ENCODE peak calls at places on chromosomes 1 and 21, in ten cellular contexts. One of them, this sample, is unnamed.
A peak's percentile ranks its signal among the peaks of the same experiment; 100 is the strongest.

GRCh38 chr1:190747643-190748186 is 270.1 kb upstream of the BRINP3 start:
- DNase-seq in ACHN: no peak
- DNase-seq in NCI-H510A: no peak
- DNase-seq in astrocyte of the cerebellum: peak; percentile 65
- DNase-seq in activated CD8-positive, alpha-beta memory T cell treated with anti-CD3 and anti-CD28 coated beads, Interleukin-2, amount 50 U/mL, for 4 hours: no peak
- DNase-seq in endothelial cell: no peak
- DNase-seq in iris pigment epithelial cell: peak; percentile 58
- DNase-seq in esophagus squamous epithelium: no peak
- DNase-seq in psoas muscle: no peak
- DNase-seq in SK-N-DZ: no peak
- DNase-seq in this sample: no peak

GRCh38 chr21:37292946-37293345 is 25.8 kb upstream of the VPS26C start:
- DNase-seq in ACHN: no peak
- DNase-seq in NCI-H510A: no peak
- DNase-seq in astrocyte of the cerebellum: no peak
- DNase-seq in activated CD8-positive, alpha-beta memory T cell treated with anti-CD3 and anti-CD28 coated beads, Interleukin-2, amount 50 U/mL, for 4 hours: no peak
- DNase-seq in endothelial cell: no peak
- DNase-seq in iris pigment epithelial cell: peak; percentile 44
- DNase-seq in esophagus squamous epithelium: no peak
- DNase-seq in psoas muscle: no peak
- DNase-seq in SK-N-DZ: no peak
- DNase-seq in this sample: no peak

GRCh38 chr1:39652105-39652504 is 12.7 kb upstream of the HEYL start:
- DNase-seq in ACHN: no peak
- DNase-seq in NCI-H510A: no peak
- DNase-seq in astrocyte of the cerebellum: no peak
- DNase-seq in activated CD8-positive, alpha-beta memory T cell treated with anti-CD3 and anti-CD28 coated beads, Interleukin-2, amount 50 U/mL, for 4 hours: no peak
- DNase-seq in endothelial cell: no peak
- DNase-seq in iris pigment epithelial cell: no peak
- DNase-seq in esophagus squamous epithelium: no peak
- DNase-seq in psoas muscle: no peak
- DNase-seq in SK-N-DZ: no peak
- DNase-seq in this sample: no peak

GRCh38 chr1:10733967-10734366 is 62.5 kb downstream of the CASZ1 start:
- DNase-seq in ACHN: no peak
- DNase-seq in NCI-H510A: peak; percentile 93
- DNase-seq in astrocyte of the cerebellum: no peak
- DNase-seq in activated CD8-positive, alpha-beta memory T cell treated with anti-CD3 and anti-CD28 coated beads, Interleukin-2, amount 50 U/mL, for 4 hours: no peak
- DNase-seq in endothelial cell: no peak
- DNase-seq in iris pigment epithelial cell: no peak
- DNase-seq in esophagus squamous epithelium: no peak
- DNase-seq in psoas muscle: no peak
- DNase-seq in SK-N-DZ: no peak
- DNase-seq in this sample: no peak

GRCh38 chr1:235513495-235514366 is 9.5 kb upstream of the B3GALNT2 start:
- DNase-seq in ACHN: peak; percentile 73
- DNase-seq in NCI-H510A: no peak
- DNase-seq in astrocyte of the cerebellum: peak; percentile 62
- DNase-seq in activated CD8-positive, alpha-beta memory T cell treated with anti-CD3 and anti-CD28 coated beads, Interleukin-2, amount 50 U/mL, for 4 hours: peak; percentile 21
- DNase-seq in endothelial cell: peak; percentile 67
- DNase-seq in iris pigment epithelial cell: peak; percentile 63
- DNase-seq in esophagus squamous epithelium: no peak
- DNase-seq in psoas muscle: no peak
- DNase-seq in SK-N-DZ: peak; percentile 80
- DNase-seq in this sample: peak; percentile 85

GRCh38 chr1:5730272-5731109 is 261.7 kb downstream of the NPHP4 start:
- DNase-seq in ACHN: no peak
- DNase-seq in NCI-H510A: no peak
- DNase-seq in astrocyte of the cerebellum: no peak
- DNase-seq in activated CD8-positive, alpha-beta memory T cell treated with anti-CD3 and anti-CD28 coated beads, Interleukin-2, amount 50 U/mL, for 4 hours: no peak
- DNase-seq in endothelial cell: no peak
- DNase-seq in iris pigment epithelial cell: no peak
- DNase-seq in esophagus squamous epithelium: no peak
- DNase-seq in psoas muscle: peak; percentile 27
- DNase-seq in SK-N-DZ: no peak
- DNase-seq in this sample: no peak

GRCh38 chr1:60972841-60973364 is 109.5 kb upstream of the NFIA start:
- DNase-seq in ACHN: peak; percentile 20
- DNase-seq in NCI-H510A: no peak
- DNase-seq in astrocyte of the cerebellum: peak; percentile 41
- DNase-seq in activated CD8-positive, alpha-beta memory T cell treated with anti-CD3 and anti-CD28 coated beads, Interleukin-2, amount 50 U/mL, for 4 hours: no peak
- DNase-seq in endothelial cell: no peak
- DNase-seq in iris pigment epithelial cell: peak; percentile 93
- DNase-seq in esophagus squamous epithelium: no peak
- DNase-seq in psoas muscle: no peak
- DNase-seq in SK-N-DZ: no peak
- DNase-seq in this sample: no peak

GRCh38 chr1:6694126-6694713 is 7.4 kb downstream of the DNAJC11 start:
- DNase-seq in ACHN: no peak
- DNase-seq in NCI-H510A: no peak
- DNase-seq in astrocyte of the cerebellum: no peak
- DNase-seq in activated CD8-positive, alpha-beta memory T cell treated with anti-CD3 and anti-CD28 coated beads, Interleukin-2, amount 50 U/mL, for 4 hours: no peak
- DNase-seq in endothelial cell: no peak
- DNase-seq in iris pigment epithelial cell: no peak
- DNase-seq in esophagus squamous epithelium: no peak
- DNase-seq in psoas muscle: no peak
- DNase-seq in SK-N-DZ: no peak
- DNase-seq in this sample: no peak

GRCh38 chr21:45504516-45505415 is 37.5 kb downstream of the SLC19A1 start:
- DNase-seq in ACHN: no peak
- DNase-seq in NCI-H510A: no peak
- DNase-seq in astrocyte of the cerebellum: no peak
- DNase-seq in activated CD8-positive, alpha-beta memory T cell treated with anti-CD3 and anti-CD28 coated beads, Interleukin-2, amount 50 U/mL, for 4 hours: peak; percentile 9
- DNase-seq in endothelial cell: no peak
- DNase-seq in iris pigment epithelial cell: no peak
- DNase-seq in esophagus squamous epithelium: no peak
- DNase-seq in psoas muscle: peak; percentile 41
- DNase-seq in SK-N-DZ: no peak
- DNase-seq in this sample: no peak

GRCh38 chr1:229461032-229461668 is 27.3 kb upstream of the ACTA1 start:
- DNase-seq in ACHN: no peak
- DNase-seq in NCI-H510A: no peak
- DNase-seq in astrocyte of the cerebellum: no peak
- DNase-seq in activated CD8-positive, alpha-beta memory T cell treated with anti-CD3 and anti-CD28 coated beads, Interleukin-2, amount 50 U/mL, for 4 hours: no peak
- DNase-seq in endothelial cell: no peak
- DNase-seq in iris pigment epithelial cell: no peak
- DNase-seq in esophagus squamous epithelium: no peak
- DNase-seq in psoas muscle: peak; percentile 56
- DNase-seq in SK-N-DZ: no peak
- DNase-seq in this sample: no peak

GRCh38 chr1:196875935-196876334 is 11.9 kb upstream of the CFHR4 start:
- DNase-seq in ACHN: no peak
- DNase-seq in NCI-H510A: peak; percentile 1
- DNase-seq in astrocyte of the cerebellum: no peak
- DNase-seq in activated CD8-positive, alpha-beta memory T cell treated with anti-CD3 and anti-CD28 coated beads, Interleukin-2, amount 50 U/mL, for 4 hours: no peak
- DNase-seq in endothelial cell: no peak
- DNase-seq in iris pigment epithelial cell: no peak
- DNase-seq in esophagus squamous epithelium: no peak
- DNase-seq in psoas muscle: no peak
- DNase-seq in SK-N-DZ: no peak
- DNase-seq in this sample: no peak

GRCh38 chr1:42981871-42982270 is 23.2 kb upstream of the SLC2A1 start:
- DNase-seq in ACHN: no peak
- DNase-seq in NCI-H510A: no peak
- DNase-seq in astrocyte of the cerebellum: no peak
- DNase-seq in activated CD8-positive, alpha-beta memory T cell treated with anti-CD3 and anti-CD28 coated beads, Interleukin-2, amount 50 U/mL, for 4 hours: no peak
- DNase-seq in endothelial cell: no peak
- DNase-seq in iris pigment epithelial cell: no peak
- DNase-seq in esophagus squamous epithelium: no peak
- DNase-seq in psoas muscle: no peak
- DNase-seq in SK-N-DZ: no peak
- DNase-seq in this sample: no peak

GRCh38 chr1:54053745-54054437 is 483 bp downstream of the TCEANC2 start:
- DNase-seq in ACHN: no peak
- DNase-seq in NCI-H510A: no peak
- DNase-seq in astrocyte of the cerebellum: no peak
- DNase-seq in activated CD8-positive, alpha-beta memory T cell treated with anti-CD3 and anti-CD28 coated beads, Interleukin-2, amount 50 U/mL, for 4 hours: no peak
- DNase-seq in endothelial cell: no peak
- DNase-seq in iris pigment epithelial cell: peak; percentile 23
- DNase-seq in esophagus squamous epithelium: no peak
- DNase-seq in psoas muscle: no peak
- DNase-seq in SK-N-DZ: no peak
- DNase-seq in this sample: no peak

GRCh38 chr1:226886142-226886901 is 15.9 kb downstream of the PSEN2 start:
- DNase-seq in ACHN: no peak
- DNase-seq in NCI-H510A: no peak
- DNase-seq in astrocyte of the cerebellum: no peak
- DNase-seq in activated CD8-positive, alpha-beta memory T cell treated with anti-CD3 and anti-CD28 coated beads, Interleukin-2, amount 50 U/mL, for 4 hours: no peak
- DNase-seq in endothelial cell: no peak
- DNase-seq in iris pigment epithelial cell: no peak
- DNase-seq in esophagus squamous epithelium: no peak
- DNase-seq in psoas muscle: no peak
- DNase-seq in SK-N-DZ: no peak
- DNase-seq in this sample: no peak

This sample was measured in NCI-H2081.